ENCODE peak calls at places on chromosomes 13 and 19, in four cellular contexts. One of them, this sample, is unnamed.

GRCh38 chr19:3159565-3159964 is 19.0 kb upstream of the S1PR4 start:
- DNase-seq in germinal center: no peak
- DNase-seq in epithelial cell of esophagus: no peak
- DNase-seq in HFF-Myc: no peak
- DNase-seq in this sample: no peak

GRCh38 chr13:63085851-63086250 is 1670.2 kb upstream of the PCDH20 start:
- DNase-seq in HFF-Myc: no peak
- DNase-seq in epithelial cell of esophagus: no peak
- DNase-seq in germinal center: no peak
- DNase-seq in this sample: no peak

GRCh38 chr19:45265375-45265774 is 14.3 kb downstream of the MARK4 start:
- DNase-seq in HFF-Myc: no peak
- DNase-seq in epithelial cell of esophagus: no peak
- DNase-seq in germinal center: no peak
- DNase-seq in this sample: no peak

GRCh38 chr19:4816388-4817165 is 14.9 kb downstream of the TICAM1 start:
- DNase-seq in epithelial cell of esophagus: no peak
- DNase-seq in germinal center: no peak
- DNase-seq in HFF-Myc: no peak
- DNase-seq in this sample: no peak

GRCh38 chr19:46076951-46077814 is 36.4 kb upstream of the IGFL4 start:
- DNase-seq in HFF-Myc: peak
- DNase-seq in germinal center: peak
- DNase-seq in epithelial cell of esophagus: peak
- DNase-seq in this sample: peak

GRCh38 chr13:42364613-42365000 is 92.7 kb downstream of the AKAP11 start:
- DNase-seq in HFF-Myc: no peak
- DNase-seq in germinal center: no peak
- DNase-seq in epithelial cell of esophagus: peak
- DNase-seq in this sample: no peak

GRCh38 chr19:1882089-1882785 is 3.1 kb downstream of the ABHD17A start:
- DNase-seq in epithelial cell of esophagus: no peak
- DNase-seq in HFF-Myc: no peak
- DNase-seq in germinal center: no peak
- DNase-seq in this sample: peak

GRCh38 chr19:38695832-38696732 is 48.2 kb downstream of the CAPN12 start:
- DNase-seq in HFF-Myc: no peak
- DNase-seq in epithelial cell of esophagus: no peak
- DNase-seq in germinal center: no peak
- DNase-seq in this sample: no peak

GRCh38 chr19:1264801-1265610 is 4.1 kb upstream of the CIRBP start:
- DNase-seq in HFF-Myc: peak
- DNase-seq in germinal center: peak
- DNase-seq in epithelial cell of esophagus: peak
- DNase-seq in this sample: peak

GRCh38 chr13:30585748-30586262 is 31.9 kb upstream of the USPL1 start:
- DNase-seq in HFF-Myc: no peak
- DNase-seq in epithelial cell of esophagus: peak
- DNase-seq in germinal center: no peak
- DNase-seq in this sample: no peak

GRCh38 chr13:100131863-100132574 is 43.1 kb downstream of the PCCA start:
- DNase-seq in epithelial cell of esophagus: peak
- DNase-seq in germinal center: no peak
- DNase-seq in HFF-Myc: peak
- DNase-seq in this sample: no peak

GRCh38 chr13:40562975-40563349 is 103.5 kb downstream of the FOXO1 start:
- DNase-seq in germinal center: no peak
- DNase-seq in HFF-Myc: no peak
- DNase-seq in epithelial cell of esophagus: no peak
- DNase-seq in this sample: no peak

GRCh38 chr19:51980116-51980736 is 6.4 kb downstream of the ZNF350 start:
- DNase-seq in HFF-Myc: no peak
- DNase-seq in epithelial cell of esophagus: peak
- DNase-seq in germinal center: no peak
- DNase-seq in this sample: no peak

GRCh38 chr13:61276401-61276800 is 139.2 kb downstream of the PCDH20 start:
- DNase-seq in germinal center: no peak
- DNase-seq in HFF-Myc: no peak
- DNase-seq in epithelial cell of esophagus: no peak
- DNase-seq in this sample: no peak

GRCh38 chr19:41324231-41324702 is 14.3 kb downstream of the CCDC97 start:
- DNase-seq in HFF-Myc: no peak
- DNase-seq in germinal center: no peak
- DNase-seq in epithelial cell of esophagus: no peak
- DNase-seq in this sample: no peak

This sample was measured in NAMALWA.